ENCODE peak calls at places on chromosomes 11 and 22, in five cellular contexts. S is body of pancreas, A is fibroblast of mammary gland, L is adrenal gland, T is tibial artery. R is an unnamed sample.

GRCh38 chr22:37012262-37012904 is 6.9 kb downstream of the TST start:
- DNase-seq in T (no peak), L (peak), A (no peak), S (peak), R (no peak)

GRCh38 chr11:48105096-48105990 is 111.3 kb upstream of the OR4B1 start:
- DNase-seq in A (no peak), S (no peak), T (no peak), L (no peak), R (no peak)

GRCh38 chr22:36334838-36335603 is 52.7 kb downstream of the MYH9 start:
- DNase-seq in T (no peak), S (peak), A (peak), L (peak), R (peak)

GRCh38 chr11:65736810-65737209 is 16.2 kb upstream of the RNASEH2C start:
- DNase-seq in S (no peak), A (no peak), L (no peak), T (no peak), R (no peak)

GRCh38 chr11:13857828-13858227 is 104.7 kb upstream of the SPON1 start:
- DNase-seq in A (no peak), L (no peak), S (no peak), T (no peak), R (no peak)

GRCh38 chr11:13697710-13698109 is 29.2 kb downstream of the FAR1 start:
- DNase-seq in S (no peak), A (no peak), L (no peak), T (no peak), R (no peak)

GRCh38 chr22:46561435-46561905 is 24.1 kb upstream of the CELSR1 start:
- DNase-seq in A (peak), T (no peak), L (no peak), S (no peak), R (peak)

GRCh38 chr22:46025973-46026906 is 49.3 kb upstream of the WNT7B start:
- DNase-seq in A (no peak), L (peak), S (peak), T (peak), R (no peak)

GRCh38 chr11:117796456-117797428 is at the start of gene DSCAML1:
- DNase-seq in T (no peak), L (no peak), S (peak), A (no peak), R (peak)

GRCh38 chr11:118699508-118700220 is 20.2 kb upstream of the TREH start:
- DNase-seq in T (no peak), S (no peak), A (no peak), L (no peak), R (peak)

GRCh38 chr11:27700351-27701261 is at the start of gene BDNF:
- DNase-seq in T (no peak), S (peak), L (peak), A (peak), R (no peak)

GRCh38 chr11:74686792-74687191 is 44.4 kb downstream of the CHRDL2 start:
- DNase-seq in T (no peak), S (no peak), L (no peak), A (peak), R (no peak)

GRCh38 chr22:30186048-30186447 is 60.5 kb downstream of the LIF start:
- DNase-seq in T (no peak), A (no peak), L (no peak), S (no peak), R (no peak)

GRCh38 chr11:78791254-78791653 is 216.6 kb upstream of the NARS2 start:
- DNase-seq in T (no peak), L (no peak), A (no peak), S (no peak), R (no peak)

GRCh38 chr11:78933361-78933760 is 358.7 kb upstream of the NARS2 start:
- DNase-seq in S (no peak), T (no peak), A (no peak), L (no peak), R (no peak)

GRCh38 chr11:8720868-8721739 is 38.5 kb downstream of the RPL27A start:
- DNase-seq in L (no peak), T (no peak), S (peak), A (no peak), R (no peak)

GRCh38 chr22:47027766-47028165 is 265.3 kb downstream of the TBC1D22A start:
- DNase-seq in S (no peak), T (no peak), A (no peak), L (no peak), R (no peak)

GRCh38 chr22:35913925-35914324 is 114.7 kb downstream of the RBFOX2 start:
- DNase-seq in S (no peak), L (no peak), A (no peak), T (no peak), R (no peak)

GRCh38 chr22:49979587-49980264 is 19.2 kb downstream of the PIM3 start:
- DNase-seq in S (peak), T (peak), L (no peak), A (peak), R (peak)

GRCh38 chr22:45503816-45504702 is 1.4 kb downstream of the FBLN1 start:
- DNase-seq in S (no peak), T (no peak), L (no peak), A (peak), R (peak)

GRCh38 chr22:33247758-33248157 is 189.6 kb upstream of the SYN3 start:
- DNase-seq in T (no peak), A (peak), S (no peak), L (no peak), R (no peak)

GRCh38 chr11:87851234-87851633 is 324.0 kb downstream of the RAB38 start:
- DNase-seq in S (no peak), A (peak), T (no peak), L (no peak), R (no peak)

GRCh38 chr22:45962431-45962712 is 14.6 kb downstream of the WNT7B start:
- DNase-seq in T (no peak), S (no peak), A (no peak), L (no peak), R (no peak)

DNA sequence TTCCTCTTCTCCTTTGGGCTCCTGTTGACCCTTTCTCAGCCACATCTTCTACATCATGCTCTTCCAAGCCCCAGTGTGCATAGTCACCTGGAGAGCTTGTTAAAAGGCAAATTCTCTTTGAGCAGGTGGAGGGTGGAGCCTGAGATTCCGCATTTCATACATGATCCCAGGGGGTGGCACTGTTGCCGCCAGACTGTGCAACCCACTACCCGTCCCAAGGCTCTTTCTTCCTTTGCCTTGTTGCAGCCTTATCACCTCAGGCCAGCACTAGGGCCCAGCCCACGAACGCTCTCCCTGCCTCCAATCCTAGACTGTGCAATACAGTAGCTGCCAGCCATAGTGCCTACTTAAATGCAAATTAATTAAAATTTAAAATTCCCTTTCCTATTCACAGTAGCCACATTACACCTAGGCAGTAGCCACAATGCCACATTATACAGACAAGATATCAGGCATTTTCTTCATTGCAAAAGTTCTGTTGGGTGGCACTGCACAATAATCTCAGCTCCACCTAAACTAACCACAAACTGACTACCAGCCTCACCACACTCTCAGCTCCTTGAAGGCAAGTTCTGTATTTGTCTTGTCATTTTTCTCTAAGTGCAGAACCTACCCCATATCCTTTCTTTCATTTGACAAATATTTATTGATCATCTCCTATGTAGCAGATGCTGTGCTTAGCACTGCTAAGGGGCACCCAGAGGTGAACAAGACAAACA is 4.6 kb upstream of the KCNJ5 start:
- DNase-seq in T (no peak), L (peak), S (peak), A (no peak), R (peak)
- TF ChIP-seq CTCF in T (no peak), L (peak), S (peak), A (no peak), R (no peak)

DNA sequence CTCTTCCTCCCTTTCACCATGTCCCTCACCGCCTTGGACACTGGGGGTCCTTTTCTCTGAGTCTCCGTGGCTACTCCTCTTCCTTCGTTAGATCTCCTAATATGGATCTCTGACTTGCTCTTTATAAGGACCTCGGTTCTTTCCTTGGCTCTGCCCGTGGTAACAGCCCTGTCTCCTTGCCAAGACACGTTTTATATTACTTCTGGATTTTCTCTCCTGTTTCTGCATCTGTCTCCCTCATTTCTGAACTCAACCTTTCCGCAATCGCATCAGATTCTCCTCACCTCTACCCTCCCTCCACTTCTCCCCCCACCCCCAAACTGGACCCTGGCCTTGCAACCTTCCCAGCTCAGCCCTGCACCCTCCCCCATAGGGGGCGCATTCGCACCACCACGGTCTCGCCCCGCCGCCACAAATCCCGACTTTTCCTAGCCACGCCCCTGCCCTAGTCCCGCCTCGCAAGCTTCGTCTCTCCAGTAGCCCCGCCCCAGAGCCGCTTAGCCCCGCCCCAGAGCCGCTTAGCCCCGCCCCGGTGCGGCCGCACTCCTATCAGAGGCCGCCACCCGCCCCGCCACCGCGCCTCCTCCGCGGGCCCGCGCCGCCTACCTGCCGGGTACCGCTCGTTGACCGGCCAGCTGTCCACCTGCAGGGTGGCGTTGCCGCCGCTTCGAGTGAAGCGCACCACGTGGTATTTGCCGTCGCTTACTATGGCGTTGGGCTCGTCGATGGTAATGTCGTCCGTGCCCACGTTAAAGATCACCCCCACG is 39.0 kb downstream of the SLC22A12 start:
- DNase-seq in S (peak), A (no peak), T (no peak), L (peak), R (no peak)
- TF ChIP-seq CTCF in S (no peak), A (no peak), T (no peak), L (no peak), R (no peak)

GRCh38 chr11:96054870-96055705 is 131.2 kb upstream of the MTMR2 start:
- DNase-seq in T (no peak), A (peak), S (no peak), L (no peak), R (no peak)
- TF ChIP-seq CTCF in T (peak), A (peak), S (peak), L (peak), R (peak)

DNA sequence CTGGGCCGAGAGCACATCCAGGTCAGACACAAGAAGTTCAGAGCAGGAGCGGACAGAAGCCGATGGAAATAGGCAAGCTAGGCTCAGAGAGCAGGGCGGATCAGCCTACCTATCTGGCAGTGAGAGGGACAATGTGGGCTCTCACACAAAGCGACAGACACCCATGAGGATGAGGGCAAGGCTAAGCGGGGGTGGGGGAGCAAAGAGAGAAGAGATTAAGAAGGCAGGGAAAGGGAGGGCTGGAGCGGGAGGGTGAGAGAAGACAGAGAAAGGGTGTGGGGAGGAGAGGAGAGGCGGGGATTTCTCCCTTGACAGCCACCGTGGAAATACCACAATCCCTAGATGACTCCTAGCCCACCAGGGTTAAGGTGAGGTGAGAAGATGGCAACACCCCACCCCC is 57.9 kb downstream of the BUD13 start:
- DNase-seq in S (no peak), A (no peak), T (no peak), L (no peak), R (no peak)
- TF ChIP-seq CTCF in S (no peak), A (no peak), T (no peak), L (no peak), R (no peak)

DNA sequence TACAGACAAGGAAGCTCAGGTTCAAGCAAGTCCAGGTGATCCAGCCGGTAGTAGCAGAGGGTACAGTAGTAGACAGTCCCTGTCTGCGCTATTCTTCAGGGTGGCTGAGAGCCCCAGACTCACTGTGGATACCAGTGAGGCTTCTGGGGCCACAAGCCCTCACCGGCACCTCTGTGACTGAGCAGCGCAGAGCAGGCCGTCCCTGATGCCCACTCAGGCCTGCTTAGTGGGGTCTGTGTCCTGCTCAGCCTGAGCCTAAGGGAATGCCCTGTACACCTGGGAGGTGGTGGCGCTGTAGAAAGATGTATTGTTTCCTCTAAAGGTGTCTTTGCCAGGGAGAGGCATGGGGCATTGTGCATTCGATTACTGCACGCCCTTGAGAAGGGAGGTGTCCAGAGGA is 143.8 kb downstream of the CACNA1I start:
- DNase-seq in T (no peak), A (no peak), L (no peak), S (no peak), R (no peak)
- TF ChIP-seq CTCF in T (no peak), A (no peak), L (no peak), S (no peak), R (no peak)

DNA sequence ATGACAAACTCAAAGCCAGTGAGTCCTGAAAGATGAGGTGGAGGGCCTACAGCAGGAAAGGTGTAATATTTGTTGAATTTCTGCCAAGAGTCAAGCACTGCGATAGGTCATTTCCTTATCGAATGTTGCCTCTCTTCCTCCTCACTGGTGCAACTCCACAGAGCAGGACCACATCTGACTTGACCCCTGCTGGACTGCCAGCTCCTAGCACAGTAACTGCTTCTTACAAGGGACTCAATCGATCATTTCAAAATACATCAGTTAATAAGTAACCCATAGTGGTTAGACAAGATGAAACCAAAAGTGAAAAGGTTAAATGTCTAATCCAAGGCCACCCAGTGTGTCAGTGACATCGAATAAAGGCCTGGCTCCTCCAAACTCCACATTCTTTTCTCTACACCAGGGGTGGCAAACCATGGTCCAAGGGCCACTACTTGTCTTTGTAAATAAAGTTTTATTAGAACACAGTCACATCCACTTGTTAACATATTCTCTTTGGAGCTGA is 98.5 kb upstream of the CSNK2A3 start:
- DNase-seq in S (no peak), T (no peak), L (no peak), A (no peak), R (no peak)
- TF ChIP-seq CTCF in S (no peak), T (no peak), L (no peak), A (no peak), R (no peak)

R was measured in activated CD8-positive, alpha-beta T cell treated with anti-CD3 and anti-CD28 coated beads for 36 hours.